ENCODE peak calls at places on chromosomes 1 and 21, in six cellular contexts. F is HepG2, N is A549, G is K562, B is upper lobe of left lung, P is GM12878. A is an unnamed sample. For H3K4me1, the result is how much of the 10 kb centered on the place peaks cover.

GRCh38 chr1:164635074-164635783 is 76.2 kb downstream of the PBX1 start:
- ATAC-seq in F (no peak), N (no peak), G (no peak), B (no peak), P (no peak), A (no peak)

GRCh38 chr1:12153181-12153785 is 13.5 kb upstream of the TNFRSF1B start:
- ATAC-seq in F (no peak), N (peak), G (peak), B (peak), P (peak), A (peak)

GRCh38 chr1:151620286-151620685 is 8.4 kb downstream of the SNX27 start:
- ATAC-seq in F (no peak), N (peak), G (no peak), B (no peak), P (peak), A (peak)

GRCh38 chr21:44303490-44303981 is 3.7 kb downstream of the PFKL start:
- ATAC-seq in F (peak), N (no peak), G (no peak), B (no peak), P (no peak), A (no peak)

GRCh38 chr1:172255223-172255560 is 165.3 kb upstream of the C1orf105 start:
- ATAC-seq in F (no peak), N (peak), G (no peak), B (no peak), P (peak), A (no peak)

GRCh38 chr1:159838715-159839114 is 12.0 kb downstream of the SLAMF8 start:
- ATAC-seq in F (no peak), N (no peak), G (no peak), B (no peak), P (peak), A (no peak)

GRCh38 chr1:17991996-17992395 is 115.6 kb upstream of the IGSF21 start:
- ATAC-seq in F (no peak), N (no peak), G (peak), B (no peak), P (no peak), A (no peak)

GRCh38 chr1:150293433-150294253 is at the start of gene MRPS21:
- ATAC-seq in F (peak), N (peak), G (peak), B (peak), P (peak), A (peak)

GRCh38 chr1:37493336-37494098 is 19.1 kb downstream of the ZC3H12A start:
- ATAC-seq in F (no peak), N (no peak), G (no peak), B (no peak), P (no peak), A (no peak)

GRCh38 chr1:9228589-9228988 is 6.0 kb upstream of the H6PD start:
- ATAC-seq in F (no peak), N (no peak), G (no peak), B (no peak), P (peak), A (no peak)

GRCh38 chr1:1535989-1536937 is 4.2 kb downstream of the TMEM240 start:
- ATAC-seq in F (peak), N (peak), G (no peak), B (no peak), P (no peak), A (no peak)

GRCh38 chr1:78682527-78682926 is 32.9 kb downstream of the IFI44 start:
- ATAC-seq in F (no peak), N (no peak), G (no peak), B (no peak), P (no peak), A (no peak)

GRCh38 chr1:10514490-10515235 is 39.9 kb downstream of the PEX14 start:
- ATAC-seq in F (peak), N (peak), G (peak), B (no peak), P (no peak), A (no peak)

GRCh38 chr21:42113926-42114409 is 42.9 kb downstream of the UMODL1 start:
- ATAC-seq in F (peak), N (peak), G (no peak), B (no peak), P (no peak), A (peak)

GRCh38 chr1:14840374-14840773 is 241.9 kb downstream of the KAZN start:
- ATAC-seq in F (no peak), N (no peak), G (peak), B (no peak), P (no peak), A (no peak)

GRCh38 chr1:223266632-223267172 is 97.3 kb downstream of the SUSD4 start:
- ATAC-seq in F (no peak), N (no peak), G (no peak), B (no peak), P (peak), A (no peak)

GRCh38 chr21:43757601-43758000 is 18.5 kb downstream of the CSTB start:
- ATAC-seq in F (no peak), N (no peak), G (no peak), B (no peak), P (no peak), A (no peak)

GRCh38 chr1:47752048-47752451 is 245.1 kb downstream of the TRABD2B start:
- ATAC-seq in F (no peak), N (no peak), G (peak), B (peak), P (no peak), A (peak)

GRCh38 chr1:229070168-229070567 is 200.7 kb upstream of the RAB4A start:
- ATAC-seq in F (no peak), N (peak), G (no peak), B (peak), P (no peak), A (peak)

GRCh38 chr1:91511386-91511785 is 10.7 kb downstream of the CDC7 start:
- ATAC-seq in F (no peak), N (peak), G (peak), B (no peak), P (peak), A (no peak)

GRCh38 chr21:14975136-14975905 is 89.5 kb downstream of the NRIP1 start:
- ATAC-seq in F (no peak), N (no peak), G (no peak), B (no peak), P (no peak), A (no peak)

GRCh38 chr1:165887877-165888551 is 60.6 kb downstream of the UCK2 start:
- ATAC-seq in F (no peak), N (no peak), G (no peak), B (no peak), P (no peak), A (no peak)

GRCh38 chr1:183226361-183226760 is 40.3 kb downstream of the LAMC2 start:
- ATAC-seq in F (no peak), N (no peak), G (no peak), B (no peak), P (no peak), A (no peak)

GRCh38 chr1:210647406-210648333 is 319.0 kb downstream of the HHAT start:
- ATAC-seq in F (no peak), N (peak), G (no peak), B (no peak), P (no peak), A (no peak)

GRCh38 chr1:7616076-7616833 is 154.8 kb upstream of the VAMP3 start:
- ATAC-seq in F (peak), N (peak), G (peak), B (no peak), P (peak), A (no peak)

GRCh38 chr1:17558541-17558940 is 19.0 kb downstream of the ARHGEF10L start:
- ATAC-seq in F (no peak), N (no peak), G (no peak), B (no peak), P (no peak), A (no peak)

GRCh38 chr1:75765697-75766355 is 20.2 kb upstream of the RABGGTB start:
- ATAC-seq in F (no peak), N (peak), G (no peak), B (no peak), P (no peak), A (no peak)

GRCh38 chr1:223189525-223189902 is 46.5 kb upstream of the TLR5 start:
- ATAC-seq in F (no peak), N (no peak), G (no peak), B (peak), P (no peak), A (no peak)

GRCh38 chr1:52926864-52927218 is 235 bp upstream of the SCP2 start:
- ATAC-seq in F (peak), N (no peak), G (no peak), B (no peak), P (no peak), A (no peak)

GRCh38 chr1:166184897-166185296 is 18.1 kb upstream of the FAM78B start:
- ATAC-seq in F (no peak), N (no peak), G (no peak), B (no peak), P (no peak), A (no peak)

GRCh38 chr1:236395780-236396664 is 1.9 kb downstream of the EDARADD start:
- ATAC-seq in F (no peak), N (no peak), G (peak), B (no peak), P (peak), A (no peak)

GRCh38 chr1:26827205-26827604 is 717 bp downstream of the ZDHHC18 start:
- ATAC-seq in F (no peak), N (no peak), G (no peak), B (no peak), P (no peak), A (no peak)

GRCh38 chr1:74235153-74235552 is at the start of gene TNNI3K:
- ATAC-seq in F (no peak), N (no peak), G (no peak), B (no peak), P (no peak), A (no peak)

GRCh38 chr1:116842654-116843053 is 67.1 kb upstream of the PTGFRN start:
- ATAC-seq in F (peak), N (no peak), G (peak), B (no peak), P (no peak), A (no peak)

GRCh38 chr1:209513226-209513625 is 70.3 kb upstream of the CAMK1G start:
- ATAC-seq in F (peak), N (peak), G (peak), B (no peak), P (peak), A (no peak)

GRCh38 chr21:38912789-38913119 is 107.0 kb downstream of the ETS2 start:
- ATAC-seq in F (no peak), N (no peak), G (peak), B (no peak), P (no peak), A (no peak)

GRCh38 chr1:224067621-224068457 is 46.1 kb upstream of the FBXO28 start:
- ATAC-seq in F (no peak), N (no peak), G (peak), B (no peak), P (peak), A (no peak)

GRCh38 chr1:245500546-245500945 is 345.8 kb downstream of the KIF26B start:
- ATAC-seq in F (no peak), N (no peak), G (no peak), B (no peak), P (no peak), A (no peak)

GRCh38 chr21:37407719-37408455 is 41.3 kb downstream of the DYRK1A start:
- ATAC-seq in F (no peak), N (no peak), G (peak), B (no peak), P (peak), A (no peak)

DNA sequence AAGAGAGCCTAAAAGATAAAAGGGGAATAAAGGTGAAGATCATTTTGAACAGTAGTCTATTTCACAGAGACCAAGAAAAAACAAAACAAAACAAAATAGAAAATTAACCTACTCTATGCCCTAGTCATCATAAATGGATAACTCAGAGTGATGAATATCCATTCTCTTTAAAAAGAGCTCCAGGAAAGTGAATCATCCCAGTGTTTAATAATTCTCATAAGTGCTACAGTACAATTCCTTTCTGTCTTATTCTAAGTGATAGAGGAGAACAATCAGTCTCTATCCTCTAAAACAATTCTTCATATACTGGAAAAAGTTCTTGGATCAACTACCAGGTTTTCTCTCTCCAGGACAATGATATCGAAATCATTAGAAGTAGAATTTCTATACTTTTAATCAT is 45.8 kb downstream of the GDAP2 start:
- ATAC-seq in F (no peak), N (no peak), G (no peak), B (no peak), P (no peak), A (no peak)
- H3K4me3 ChIP-seq in F (no peak), N (no peak), G (no peak), B (no peak), P (no peak), A (no peak)

DNA sequence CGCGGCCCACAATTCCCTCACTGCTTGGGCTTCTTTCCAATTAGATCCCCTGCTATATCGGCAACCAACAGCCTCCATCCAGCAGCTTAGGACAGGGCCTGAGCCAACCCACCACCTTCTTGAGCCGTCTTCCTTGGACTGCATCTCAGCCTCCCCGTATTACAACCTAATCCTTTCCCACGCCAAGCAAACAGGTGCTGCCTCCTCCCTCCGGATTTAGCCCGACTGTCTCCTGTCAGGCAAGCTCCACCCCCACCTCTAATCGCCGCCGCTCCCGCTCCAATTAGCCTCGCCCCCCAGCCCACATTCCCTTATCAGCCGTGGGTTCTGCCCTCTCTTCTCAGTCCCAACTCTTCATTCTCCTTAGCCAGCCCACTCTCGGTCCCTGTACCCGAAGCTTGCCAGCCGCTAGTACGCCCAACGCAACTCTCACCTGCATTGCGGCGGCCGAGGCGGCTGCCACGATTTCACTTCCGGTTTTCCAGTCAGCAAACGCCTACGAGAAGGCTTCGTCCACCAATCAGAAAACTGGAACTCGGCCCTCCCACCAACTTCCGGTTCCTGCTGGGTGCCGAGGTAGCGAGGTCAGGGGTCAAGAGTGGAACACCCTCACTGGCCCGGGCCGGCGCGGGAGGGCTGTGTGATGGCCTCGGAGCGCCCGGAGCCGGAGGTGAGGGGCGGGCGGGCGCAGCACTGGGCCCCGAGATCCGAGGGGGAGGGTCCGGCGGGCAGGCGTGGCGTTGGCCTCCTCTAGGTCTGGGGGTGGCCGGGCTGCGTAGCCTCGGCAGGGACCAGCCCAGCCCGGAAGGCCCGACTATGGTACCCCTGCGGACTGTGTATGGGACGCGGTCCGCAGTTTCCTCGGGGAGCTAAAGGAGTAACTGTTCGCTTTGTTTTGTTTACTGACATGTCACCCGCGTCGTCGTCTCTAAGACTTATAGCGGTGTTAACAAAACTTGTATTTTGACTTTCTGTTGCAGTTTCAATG is at the start of the genes MED8 and SZT2:
- ATAC-seq in F (peak), N (peak), G (peak), B (peak), P (peak), A (peak)
- TF ChIP-seq EP300 in F (no peak), N (no peak), G (peak), B (no peak), P (no peak), A (no peak)

GRCh38 chr1:218488986-218489385 is 143.8 kb downstream of the TGFB2 start:
- ATAC-seq in F (no peak), N (peak), G (no peak), B (no peak), P (no peak), A (no peak)
- H3K4me1 ChIP-seq in F (under half), N (under half), G (under half), B (under half), P (under half), A (under half)

GRCh38 chr21:16533692-16534407 is 804.1 kb downstream of the USP25 start:
- ATAC-seq in F (no peak), N (peak), G (no peak), B (no peak), P (peak), A (no peak)

GRCh38 chr21:16539041-16539440 is 809.3 kb downstream of the USP25 start:
- ATAC-seq in F (no peak), N (no peak), G (no peak), B (no peak), P (no peak), A (no peak)

GRCh38 chr21:16534408-16535099 is 804.8 kb downstream of the USP25 start:
- ATAC-seq in F (no peak), N (peak), G (no peak), B (peak), P (no peak), A (peak)

GRCh38 chr21:16535100-16535418 is 805.3 kb downstream of the USP25 start:
- ATAC-seq in F (no peak), N (peak), G (no peak), B (no peak), P (peak), A (peak)

GRCh38 chr21:16536661-16537359 is 807.0 kb downstream of the USP25 start:
- ATAC-seq in F (no peak), N (no peak), G (no peak), B (no peak), P (peak), A (no peak)
- H3K4me3 ChIP-seq in F (no peak), N (peak), G (no peak), B (peak), P (no peak), A (peak)

GRCh38 chr21:45454924-45455315 is 50.0 kb downstream of the COL18A1 start:
- ATAC-seq in F (no peak), N (no peak), G (no peak), B (no peak), P (no peak), A (peak)
- TF ChIP-seq EP300 in F (no peak), N (no peak), G (no peak), B (no peak), P (no peak), A (no peak)

GRCh38 chr1:161039546-161039945 is 782 bp upstream of the TSTD1 start:
- ATAC-seq in F (no peak), N (no peak), G (no peak), B (peak), P (no peak), A (no peak)
- H3K4me1 ChIP-seq in F (under half), N (under half), G (under half), B (under half), P (under half), A (under half)

GRCh38 chr1:198631292-198631691 is 7.5 kb upstream of the PTPRC start:
- ATAC-seq in F (no peak), N (no peak), G (no peak), B (no peak), P (no peak), A (no peak)
- H3K4me3 ChIP-seq in F (no peak), N (no peak), G (no peak), B (no peak), P (no peak), A (no peak)